ENCODE peak calls at places on chromosomes 1 and 21, in nine cellular contexts. X is K562, Y is Panc1, E is spleen, I is stomach, W is endothelial cell of umbilical vein, J is sigmoid colon, K is HCT116, H is GM23338. S is an unnamed sample.

GRCh38 chr1:181344091-181344490 is 139.2 kb upstream of the CACNA1E start:
- DNase-seq in X (no peak), Y (no peak), E (no peak), I (peak; percentile 0), W (no peak), J (no peak), K (no peak), H (no peak), S (no peak)

GRCh38 chr1:56330400-56331026 is 248.8 kb downstream of the PLPP3 start:
- DNase-seq in X (no peak), Y (no peak), E (no peak), I (no peak), W (peak; percentile 61), J (no peak), K (no peak), H (no peak), S (no peak)

GRCh38 chr1:206511362-206512064 is 4.2 kb downstream of the RASSF5 start:
- DNase-seq in X (no peak), Y (no peak), E (peak; percentile 31), I (no peak), W (no peak), J (no peak), K (no peak), H (peak; percentile 40), S (no peak)

GRCh38 chr1:21312407-21312992 is 22.2 kb upstream of the ECE1 start:
- DNase-seq in X (no peak), Y (no peak), E (no peak), I (no peak), W (no peak), J (peak; percentile 59), K (no peak), H (no peak), S (no peak)

GRCh38 chr1:156510709-156511108 is 10.1 kb upstream of the MEF2D start:
- DNase-seq in X (no peak), Y (no peak), E (no peak), I (peak; percentile 79), W (no peak), J (peak; percentile 99), K (no peak), H (no peak), S (no peak)

GRCh38 chr1:167991546-167991945 is 54.7 kb upstream of the MPC2 start:
- DNase-seq in X (no peak), Y (no peak), E (no peak), I (no peak), W (no peak), J (no peak), K (no peak), H (no peak), S (no peak)

GRCh38 chr1:7398982-7399381 is 372.1 kb upstream of the VAMP3 start:
- DNase-seq in X (no peak), Y (no peak), E (no peak), I (no peak), W (no peak), J (no peak), K (no peak), H (peak; percentile 82), S (peak; percentile 30)

GRCh38 chr21:46100426-46100825 is 2.5 kb downstream of the COL6A2 start:
- DNase-seq in X (no peak), Y (no peak), E (no peak), I (peak; percentile 11), W (no peak), J (peak; percentile 34), K (no peak), H (no peak), S (no peak)

GRCh38 chr1:76764638-76765572 is 102.4 kb upstream of the ST6GALNAC5 start:
- DNase-seq in X (no peak), Y (no peak), E (no peak), I (no peak), W (peak; percentile 77), J (no peak), K (no peak), H (no peak), S (no peak)

GRCh38 chr1:117695796-117696505 is 90.1 kb downstream of the TENT5C start:
- DNase-seq in X (no peak), Y (no peak), E (no peak), I (no peak), W (peak; percentile 42), J (peak; percentile 76), K (no peak), H (peak; percentile 30), S (no peak)

GRCh38 chr21:37886120-37886519 is 30.1 kb downstream of the KCNJ6 start:
- DNase-seq in X (no peak), Y (no peak), E (no peak), I (no peak), W (no peak), J (no peak), K (no peak), H (no peak), S (no peak)

GRCh38 chr1:6317101-6317760 is 56.3 kb upstream of the GPR153 start:
- DNase-seq in X (peak; percentile 59), Y (no peak), E (no peak), I (no peak), W (peak; percentile 57), J (no peak), K (no peak), H (no peak), S (no peak)

GRCh38 chr1:245915851-245916250 is 591.2 kb downstream of the SMYD3 start:
- DNase-seq in X (no peak), Y (no peak), E (no peak), I (no peak), W (no peak), J (no peak), K (no peak), H (no peak), S (no peak)

GRCh38 chr1:107493111-107493716 is 352.4 kb downstream of the NTNG1 start:
- DNase-seq in X (no peak), Y (no peak), E (no peak), I (no peak), W (no peak), J (no peak), K (no peak), H (no peak), S (no peak)

GRCh38 chr1:236608930-236609726 is 4.8 kb upstream of the HEATR1 start:
- DNase-seq in X (peak; percentile 56), Y (no peak), E (no peak), I (peak; percentile 42), W (peak; percentile 74), J (peak; percentile 67), K (peak; percentile 48), H (peak; percentile 80), S (peak; percentile 75)

GRCh38 chr1:159054427-159054826 is 22.1 kb downstream of the AIM2 start:
- DNase-seq in X (no peak), Y (no peak), E (no peak), I (no peak), W (no peak), J (no peak), K (no peak), H (no peak), S (no peak)

GRCh38 chr1:44714944-44715571 is 15.9 kb downstream of the RNU5D-1 start:
- DNase-seq in X (peak; percentile 88), Y (peak; percentile 71), E (peak; percentile 81), I (peak; percentile 72), W (peak; percentile 73), J (peak; percentile 74), K (no peak), H (peak; percentile 87), S (peak; percentile 82)

GRCh38 chr1:203826175-203826574 is 30.8 kb downstream of the ZBED6 start:
- DNase-seq in X (no peak), Y (no peak), E (no peak), I (no peak), W (no peak), J (no peak), K (no peak), H (no peak), S (no peak)

GRCh38 chr1:203823306-203823705 is 27.9 kb downstream of the ZBED6 start:
- DNase-seq in X (no peak), Y (no peak), E (no peak), I (no peak), W (no peak), J (no peak), K (no peak), H (no peak), S (no peak)

GRCh38 chr1:203828424-203828823 is 33.0 kb upstream of the SNRPE start:
- DNase-seq in X (no peak), Y (no peak), E (no peak), I (no peak), W (no peak), J (no peak), K (no peak), H (no peak), S (no peak)

GRCh38 chr1:203828002-203828401 is 32.6 kb downstream of the ZBED6 start:
- DNase-seq in X (no peak), Y (no peak), E (no peak), I (no peak), W (peak; percentile 66), J (no peak), K (no peak), H (no peak), S (no peak)
- TF ChIP-seq CTCF in X (no peak), Y (no peak), E (no peak), I (no peak), W (no peak), J (no peak), K (no peak), H (no peak), S (no peak)

DNA sequence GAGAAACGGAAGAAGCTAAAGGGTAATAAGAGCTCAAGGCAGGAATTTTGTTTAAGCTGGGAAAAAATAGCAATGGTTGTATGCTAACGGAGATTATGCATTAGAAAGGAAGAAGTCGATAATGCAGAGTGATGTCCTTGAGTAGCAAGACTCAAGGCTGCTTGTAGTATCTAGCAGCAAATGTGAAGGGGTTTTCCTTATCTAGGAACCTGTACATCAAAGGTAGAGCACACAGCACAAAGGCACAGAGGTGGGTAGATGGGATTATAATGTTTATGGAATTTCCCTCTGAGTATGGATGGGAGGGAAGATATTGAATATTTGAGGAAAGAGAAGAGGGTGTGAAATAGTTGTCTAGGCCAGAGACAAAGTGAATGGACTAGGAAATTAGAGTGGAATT is 114.1 kb downstream of the PROX1 start:
- DNase-seq in X (no peak), Y (no peak), E (no peak), I (no peak), W (peak; percentile 2), J (no peak), K (no peak), H (no peak), S (no peak)
- TF ChIP-seq POLR2AphosphoS5 in X (no peak), Y (no peak), E (no peak), I (no peak), W (no peak), J (no peak), K (no peak), H (no peak), S (no peak)

GRCh38 chr1:203835476-203835875 is 25.9 kb upstream of the SNRPE start:
- DNase-seq in X (no peak), Y (no peak), E (no peak), I (no peak), W (no peak), J (no peak), K (no peak), H (no peak), S (no peak)
- TF ChIP-seq CTCF in X (peak; percentile 14), Y (peak; percentile 41), E (no peak), I (no peak), W (no peak), J (no peak), K (no peak), H (peak; percentile 27), S (peak; percentile 20)

DNA sequence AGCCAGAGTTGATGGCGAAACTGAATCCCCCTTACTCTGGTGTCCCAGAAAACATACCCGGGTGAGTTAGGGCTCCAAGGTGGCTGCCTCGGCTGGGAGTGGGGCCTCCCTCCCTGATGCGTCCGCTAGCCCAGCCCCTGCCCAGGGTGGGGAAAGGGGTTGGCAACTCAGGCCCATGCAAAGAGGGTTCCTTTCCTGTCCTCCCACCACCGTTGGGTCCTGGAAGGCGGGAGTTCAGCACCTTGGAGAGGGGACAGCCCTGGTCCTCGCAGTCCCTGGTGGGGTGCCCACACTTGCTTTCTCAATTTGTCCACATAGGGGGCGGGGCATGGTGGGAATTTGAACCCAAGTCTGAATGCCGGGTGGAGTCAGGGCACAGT is 6.1 kb downstream of the SRM start:
- DNase-seq in X (peak; percentile 77), Y (no peak), E (no peak), I (no peak), W (no peak), J (no peak), K (no peak), H (peak; percentile 83), S (no peak)
- TF ChIP-seq POLR2AphosphoS5 in X (peak; percentile 32), Y (no peak), E (no peak), I (no peak), W (no peak), J (no peak), K (no peak), H (peak; percentile 33), S (peak; percentile 48)

S was measured in H1.